ENCODE peak calls at places on chromosomes 13 and 19, in nine cellular contexts. E is thoracic aorta; A is fibroblast of lung; S is heart right ventricle; R is CD8-positive, alpha-beta T cell; Q is pancreas; K is cardiac muscle cell; G is hepatocyte; H is body of pancreas. J is an unnamed sample.

GRCh38 chr13:49256841-49257240 is 9.1 kb downstream of the CDADC1 start:
- DNase-seq in Q (no peak), R (no peak), G (no peak), H (no peak), S (no peak), A (peak), K (no peak), E (no peak), J (no peak)

GRCh38 chr13:109813663-109814062 is 27.3 kb upstream of the IRS2 start:
- DNase-seq in Q (no peak), S (no peak), R (no peak), A (no peak), H (no peak), E (no peak), K (no peak), G (no peak), J (no peak)

GRCh38 chr19:4568884-4569283 is 9.4 kb upstream of the SEMA6B start:
- DNase-seq in Q (no peak), S (no peak), H (no peak), E (no peak), A (no peak), R (no peak), K (no peak), G (no peak), J (no peak)

GRCh38 chr19:46065486-46065885 is 24.7 kb upstream of the IGFL4 start:
- DNase-seq in K (no peak), Q (no peak), R (no peak), G (no peak), E (no peak), A (peak), H (no peak), S (no peak), J (no peak)

GRCh38 chr19:35856546-35857149 is at the start of gene KIRREL2:
- DNase-seq in S (no peak), H (peak), Q (peak), E (no peak), R (peak), G (peak), A (no peak), K (peak), J (no peak)

GRCh38 chr19:51375504-51376221 is 3.2 kb upstream of the NKG7 start:
- DNase-seq in A (no peak), Q (peak), R (no peak), S (no peak), H (no peak), E (no peak), G (no peak), K (no peak), J (no peak)

GRCh38 chr13:111914241-111915103 is 152.5 kb upstream of the SOX1 start:
- DNase-seq in Q (peak), H (no peak), G (no peak), A (no peak), R (no peak), S (no peak), E (no peak), K (no peak), J (no peak)

GRCh38 chr13:47258384-47258783 is 361.5 kb upstream of the HTR2A start:
- DNase-seq in R (no peak), Q (no peak), G (no peak), K (no peak), H (no peak), A (no peak), E (no peak), S (no peak), J (no peak)

GRCh38 chr13:109610517-109610916 is 175.9 kb downstream of the IRS2 start:
- DNase-seq in H (peak), K (peak), R (peak), S (peak), G (peak), E (no peak), A (no peak), Q (no peak), J (peak)

GRCh38 chr13:113785051-113786010 is 26.3 kb downstream of the TMEM255B start:
- DNase-seq in A (peak), R (no peak), K (no peak), E (no peak), Q (no peak), G (no peak), S (no peak), H (no peak), J (peak)

GRCh38 chr13:113904411-113904810 is 40.5 kb upstream of the GAS6 start:
- DNase-seq in S (peak), E (no peak), G (peak), H (peak), R (peak), Q (peak), K (peak), A (no peak), J (peak)

GRCh38 chr13:27126877-27127276 is 44.7 kb downstream of the USP12 start:
- DNase-seq in E (no peak), K (no peak), G (no peak), H (no peak), S (no peak), Q (no peak), A (no peak), R (no peak), J (no peak)

GRCh38 chr13:66657165-66657895 is 572.8 kb downstream of the PCDH9 start:
- DNase-seq in E (no peak), H (peak), Q (peak), S (peak), K (no peak), G (peak), A (peak), R (no peak), J (no peak)

GRCh38 chr19:4567584-4568071 is 8.1 kb upstream of the SEMA6B start:
- DNase-seq in G (peak), R (peak), A (no peak), E (no peak), Q (peak), S (peak), H (no peak), K (peak), J (peak)

GRCh38 chr13:26019881-26020535 is 31.8 kb downstream of the SHISA2 start:
- DNase-seq in S (no peak), K (no peak), H (no peak), E (no peak), Q (no peak), R (no peak), A (peak), G (no peak), J (no peak)

GRCh38 chr13:44619651-44620050 is 43.5 kb upstream of the TSC22D1 start:
- DNase-seq in S (no peak), H (no peak), A (no peak), G (no peak), K (no peak), R (no peak), Q (no peak), E (no peak), J (no peak)

GRCh38 chr13:28320884-28321574 is 173.9 kb downstream of the FLT1 start:
- DNase-seq in S (no peak), R (no peak), H (no peak), Q (no peak), K (no peak), G (no peak), A (no peak), E (no peak), J (no peak)

DNA sequence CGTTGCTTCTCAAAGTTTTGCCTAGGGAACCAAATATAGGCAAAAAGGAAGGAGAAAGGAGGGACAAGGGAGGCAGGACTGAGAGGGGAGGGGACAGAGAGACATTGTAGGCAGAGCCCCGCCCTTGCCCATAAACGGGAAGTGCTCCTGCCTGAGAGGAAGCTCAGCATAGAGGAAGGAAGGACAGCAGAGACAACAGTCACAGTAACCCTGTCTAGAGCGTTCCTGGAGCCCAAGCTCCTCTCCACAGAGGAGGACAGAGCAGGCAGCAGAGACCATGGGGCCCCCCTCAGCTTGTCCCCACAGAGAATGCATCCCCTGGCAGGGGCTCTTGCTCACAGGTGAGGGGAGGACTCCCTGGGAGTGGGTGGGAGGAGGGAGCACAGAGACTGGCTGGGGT is at the start of gene CEACAM21:
- DNase-seq in G (no peak), E (no peak), K (no peak), H (no peak), R (peak), Q (no peak), A (no peak), S (peak), J (peak)
- H3K4me3 ChIP-seq in G (no peak), E (peak), K (no peak), H (no peak), R (peak), Q (peak), A (no peak), S (peak), J (peak)

DNA sequence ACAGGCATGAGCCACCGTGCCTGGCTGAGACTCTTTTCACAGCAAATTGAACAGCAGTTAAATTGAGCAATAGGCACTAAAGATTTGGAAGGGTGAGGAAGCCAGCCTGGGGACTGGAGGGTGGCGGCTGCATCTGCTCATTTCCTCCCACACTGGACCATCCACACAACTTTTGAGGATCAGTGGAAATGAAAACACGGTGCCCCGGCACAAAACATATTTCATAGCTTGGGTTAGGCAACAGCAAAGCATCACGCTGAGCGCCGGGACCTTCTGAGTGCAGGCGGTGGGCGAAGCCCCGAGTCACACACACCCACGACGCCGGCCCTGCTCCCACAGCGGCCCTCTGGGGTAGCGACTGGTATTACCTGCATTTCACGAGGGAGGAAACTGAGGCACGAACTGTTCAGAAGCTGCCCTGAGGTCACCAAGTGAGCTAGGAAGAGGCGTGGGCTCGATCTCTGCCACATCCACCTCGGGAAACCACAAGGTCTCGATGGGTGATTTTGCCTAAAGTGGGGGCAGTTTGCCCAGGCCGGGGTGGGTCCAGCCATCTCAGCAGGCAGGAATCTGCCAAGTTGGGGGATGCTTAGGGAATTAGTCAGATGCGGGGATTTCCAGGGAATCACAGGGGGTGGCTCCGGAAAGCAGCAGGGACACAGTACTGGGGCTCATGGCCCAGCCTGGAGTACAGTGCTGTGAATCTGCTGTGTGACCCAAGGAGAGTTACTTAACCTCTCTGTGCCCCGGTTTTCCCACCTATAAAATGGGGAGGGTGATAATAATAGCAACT is 3.5 kb upstream of the SBNO2 start:
- DNase-seq in A (peak), R (no peak), K (no peak), E (no peak), H (no peak), S (no peak), Q (no peak), G (peak), J (peak)
- TF ChIP-seq CTCF in A (peak), R (no peak), K (peak), E (no peak), H (no peak), S (no peak), Q (no peak), G (no peak), J (peak)

GRCh38 chr19:10290876-10291553 is 1.3 kb downstream of the ICAM5 start:
- DNase-seq in E (no peak), Q (peak), S (no peak), G (peak), H (no peak), A (no peak), K (peak), R (peak), J (peak)

GRCh38 chr19:10290439-10290875 is 705 bp downstream of the ICAM5 start:
- DNase-seq in Q (no peak), A (no peak), G (no peak), R (no peak), K (peak), H (no peak), S (no peak), E (no peak), J (no peak)

GRCh38 chr19:10289167-10289835 is 451 bp upstream of the ICAM5 start:
- DNase-seq in S (no peak), G (peak), H (no peak), R (peak), Q (no peak), K (peak), E (no peak), A (no peak), J (peak)

GRCh38 chr19:10288662-10289166 is 1.0 kb upstream of the ICAM5 start:
- DNase-seq in Q (no peak), H (no peak), S (no peak), K (peak), R (no peak), A (peak), E (no peak), G (no peak), J (peak)

DNA sequence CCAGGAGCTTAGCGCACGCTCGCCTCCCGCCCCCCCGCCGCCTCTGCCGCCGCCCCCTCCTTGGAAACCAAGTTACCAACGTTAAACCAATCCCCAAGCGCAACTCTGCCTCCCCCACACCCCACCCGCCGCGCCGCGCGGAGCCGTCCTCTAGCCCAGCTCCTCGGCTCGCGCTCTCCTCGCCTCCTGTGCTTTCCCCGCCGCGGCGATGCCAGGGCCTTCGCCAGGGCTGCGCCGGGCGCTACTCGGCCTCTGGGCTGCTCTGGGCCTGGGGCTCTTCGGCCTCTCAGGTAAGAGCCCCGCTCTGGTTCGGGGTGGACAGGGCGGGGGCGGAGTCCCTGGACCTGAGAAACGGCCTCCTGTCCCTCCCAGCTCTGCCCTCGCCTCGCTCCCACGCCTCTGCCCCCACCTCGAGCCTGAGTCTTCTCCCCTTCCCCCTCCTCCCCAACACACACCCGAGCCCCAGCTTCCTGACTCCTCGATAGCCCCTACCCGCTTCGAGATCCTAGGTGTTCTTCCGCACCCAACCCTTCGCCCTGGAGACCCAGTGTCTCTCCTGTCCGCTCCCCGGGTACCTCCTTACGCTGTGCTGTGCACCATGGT is at the start of gene ICAM5:
- DNase-seq in A (no peak), E (no peak), G (no peak), Q (no peak), K (peak), H (no peak), R (no peak), S (no peak), J (no peak)
- H3K4me3 ChIP-seq in A (peak), E (peak), G (peak), Q (peak), K (peak), H (no peak), R (peak), S (peak), J (peak)

DNA sequence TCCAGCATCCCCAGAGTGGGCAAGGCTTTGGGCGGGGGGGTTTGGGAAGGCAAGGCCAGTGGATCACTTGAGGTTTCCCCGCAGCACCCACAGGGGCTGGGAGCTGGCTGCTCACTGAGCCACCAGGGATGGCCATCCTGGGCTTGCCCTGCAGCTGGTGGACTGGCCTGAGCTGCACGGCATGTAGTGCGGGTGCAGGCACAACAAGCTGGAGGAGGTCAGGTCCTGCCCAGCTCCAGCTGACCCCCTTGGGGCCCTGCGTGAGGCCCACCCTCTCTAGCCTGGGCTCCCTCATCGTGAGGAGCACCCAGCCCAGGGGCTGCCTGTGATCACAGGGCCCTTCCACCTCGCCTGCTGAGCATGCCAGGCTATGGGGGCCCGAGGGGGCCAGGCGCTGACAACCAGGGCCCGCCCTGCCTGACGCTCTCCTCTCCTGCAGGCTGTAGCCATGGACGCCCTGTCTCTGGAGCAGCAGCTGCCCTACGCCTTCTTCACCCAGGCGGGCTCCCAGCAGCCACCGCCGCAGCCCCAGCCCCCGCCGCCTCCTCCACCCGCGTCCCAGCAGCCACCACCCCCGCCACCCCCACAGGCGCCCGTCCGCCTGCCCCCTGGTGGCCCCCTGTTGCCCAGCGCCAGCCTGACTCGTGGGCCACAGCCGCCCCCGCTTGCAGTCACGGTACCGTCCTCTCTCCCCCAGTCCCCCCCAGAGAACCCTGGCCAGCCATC is 22.9 kb downstream of the COMP start:
- DNase-seq in E (no peak), A (no peak), H (no peak), R (no peak), K (peak), Q (no peak), G (no peak), S (no peak), J (no peak)
- TF ChIP-seq CTCF in E (no peak), A (no peak), H (no peak), R (no peak), K (no peak), Q (no peak), G (peak), S (no peak), J (no peak)

GRCh38 chr19:13839193-13839937 is 37.6 kb upstream of the NANOS3 start:
- DNase-seq in R (peak), H (peak), S (peak), K (peak), E (no peak), Q (peak), A (peak), G (peak), J (peak)
- H3K4me3 ChIP-seq in R (peak), H (no peak), S (peak), K (no peak), E (peak), Q (peak), A (peak), G (no peak), J (peak)

GRCh38 chr19:19663292-19664120 is at the start of gene ATP13A1:
- DNase-seq in Q (peak), S (peak), E (peak), R (peak), K (peak), H (peak), G (peak), A (peak), J (peak)
- TF ChIP-seq CTCF in Q (no peak), S (no peak), E (peak), R (peak), K (no peak), H (no peak), G (no peak), A (no peak), J (peak)

DNA sequence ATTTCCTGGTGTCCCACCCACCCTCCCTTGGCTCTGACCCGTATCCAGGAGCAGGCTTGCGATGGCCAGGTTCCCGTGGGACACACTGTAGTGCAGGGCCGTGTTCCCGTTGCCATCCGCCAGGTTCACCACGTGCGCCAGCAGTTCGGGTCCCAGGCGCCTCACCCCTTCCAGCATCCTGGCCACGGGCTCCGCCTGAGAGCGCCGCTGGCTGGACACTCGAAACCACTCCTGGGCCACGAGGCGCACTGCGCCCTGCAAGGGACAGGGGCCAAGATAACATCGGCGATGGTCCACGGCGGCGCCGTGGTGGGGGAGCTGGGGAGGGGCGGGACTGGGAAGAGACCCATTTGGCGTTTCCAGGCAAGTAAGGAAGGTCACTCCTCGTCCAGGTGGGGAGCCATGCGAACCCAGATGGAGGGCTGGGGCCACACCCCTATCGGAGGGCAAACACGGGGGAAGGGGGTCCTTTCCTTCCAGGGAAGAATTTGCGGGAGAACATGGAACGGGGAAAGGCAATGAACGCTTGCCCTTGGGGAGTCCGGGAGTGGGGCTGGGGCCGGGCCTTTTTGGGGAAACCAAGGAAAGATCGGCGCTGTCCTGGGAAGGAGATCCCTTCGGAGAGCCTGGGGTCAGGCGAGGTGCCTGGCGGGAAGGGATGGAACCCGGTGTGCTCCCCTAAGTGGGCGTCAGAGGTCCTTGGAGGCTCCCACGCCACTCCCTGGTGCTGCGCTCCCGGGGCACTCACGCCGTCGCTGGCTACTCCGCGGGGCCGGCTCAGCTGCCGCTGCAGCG is 9.9 kb downstream of the KANK3 start:
- DNase-seq in E (no peak), Q (peak), R (no peak), G (no peak), K (no peak), H (no peak), A (no peak), S (peak), J (peak)
- H3K4me3 ChIP-seq in E (no peak), Q (peak), R (no peak), G (no peak), K (no peak), H (no peak), A (no peak), S (no peak), J (no peak)

GRCh38 chr13:60372141-60372540 is 24.9 kb upstream of the TDRD3 start:
- DNase-seq in A (no peak), S (no peak), G (no peak), Q (no peak), R (no peak), H (peak), E (no peak), K (no peak), J (no peak)

GRCh38 chr13:60370343-60370742 is 26.7 kb upstream of the TDRD3 start:
- DNase-seq in Q (no peak), H (no peak), A (no peak), G (no peak), R (no peak), S (no peak), K (no peak), E (no peak), J (no peak)

GRCh38 chr13:60363288-60363687 is 33.7 kb upstream of the TDRD3 start:
- DNase-seq in E (no peak), K (no peak), S (no peak), G (no peak), Q (no peak), A (no peak), H (no peak), R (no peak), J (no peak)

DNA sequence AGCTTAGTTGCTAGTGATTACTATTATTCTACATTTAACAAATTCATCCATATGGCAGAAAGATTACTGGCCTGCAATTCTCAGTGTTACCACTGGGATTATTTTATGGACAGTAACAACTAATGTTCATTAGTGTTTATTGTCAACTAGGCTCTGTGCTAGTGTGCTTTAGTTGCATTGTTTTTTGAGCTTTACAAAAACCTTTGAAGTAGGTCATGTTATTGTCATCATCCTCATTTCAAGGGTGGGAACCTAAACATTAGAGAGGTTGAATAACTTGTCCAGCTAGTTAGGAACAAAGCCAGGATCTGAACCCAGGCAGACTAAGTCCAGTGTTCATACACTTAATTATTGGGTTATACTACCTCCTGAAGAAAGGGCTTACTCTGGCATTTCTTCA is 27.8 kb upstream of the TDRD3 start:
- DNase-seq in A (no peak), R (no peak), S (no peak), K (no peak), H (no peak), Q (no peak), G (no peak), E (no peak), J (no peak)
- TF ChIP-seq CTCF in A (no peak), R (peak), S (no peak), K (peak), H (no peak), Q (no peak), G (peak), E (no peak), J (peak)